ENCODE peak calls at places on chromosomes 12 and 14, in five cellular contexts. One of them, this sample, is unnamed.
A peak's percentile ranks its signal among the peaks of the same experiment; 100 is the strongest.

GRCh38 chr12:13024151-13024946 is 19.8 kb upstream of the FAM234B start:
- DNase-seq in PC-9: peak; percentile 54
- DNase-seq in IMR-90: peak; percentile 82
- DNase-seq in cardiac muscle cell: no peak
- DNase-seq in transverse colon: peak; percentile 33
- DNase-seq in this sample: no peak

GRCh38 chr14:34179723-34180122 is 228.8 kb upstream of the EGLN3 start:
- DNase-seq in transverse colon: no peak
- DNase-seq in cardiac muscle cell: peak; percentile 13
- DNase-seq in PC-9: peak; percentile 33
- DNase-seq in IMR-90: no peak
- DNase-seq in this sample: no peak

GRCh38 chr12:1104088-1104800 is 113.2 kb downstream of the ERC1 start:
- DNase-seq in PC-9: no peak
- DNase-seq in cardiac muscle cell: no peak
- DNase-seq in transverse colon: no peak
- DNase-seq in IMR-90: no peak
- DNase-seq in this sample: no peak

GRCh38 chr14:39034481-39035296 is 68.3 kb downstream of the SEC23A start:
- DNase-seq in PC-9: no peak
- DNase-seq in IMR-90: no peak
- DNase-seq in cardiac muscle cell: peak; percentile 51
- DNase-seq in transverse colon: no peak
- DNase-seq in this sample: no peak

GRCh38 chr12:49043856-49044258 is 16.7 kb downstream of the KMT2D start:
- DNase-seq in cardiac muscle cell: peak; percentile 69
- DNase-seq in PC-9: peak; percentile 39
- DNase-seq in transverse colon: peak; percentile 66
- DNase-seq in IMR-90: peak; percentile 40
- DNase-seq in this sample: peak; percentile 75

GRCh38 chr12:45973526-45973925 is 16.8 kb downstream of the SCAF11 start:
- DNase-seq in transverse colon: no peak
- DNase-seq in PC-9: no peak
- DNase-seq in IMR-90: peak; percentile 22
- DNase-seq in cardiac muscle cell: no peak
- DNase-seq in this sample: no peak

GRCh38 chr14:53034688-53035087 is 83.8 kb upstream of the FERMT2 start:
- DNase-seq in IMR-90: no peak
- DNase-seq in transverse colon: no peak
- DNase-seq in cardiac muscle cell: no peak
- DNase-seq in PC-9: no peak
- DNase-seq in this sample: no peak

GRCh38 chr14:24032727-24033418 is 18.9 kb upstream of the CARMIL3 start:
- DNase-seq in cardiac muscle cell: no peak
- DNase-seq in PC-9: no peak
- DNase-seq in IMR-90: peak; percentile 79
- DNase-seq in transverse colon: no peak
- DNase-seq in this sample: no peak

GRCh38 chr12:107091989-107092641 is 1.2 kb downstream of the CRY1 start:
- DNase-seq in cardiac muscle cell: peak; percentile 82
- DNase-seq in IMR-90: peak; percentile 97
- DNase-seq in transverse colon: peak; percentile 20
- DNase-seq in PC-9: peak; percentile 63
- DNase-seq in this sample: peak; percentile 60

GRCh38 chr14:66070542-66071319 is 415.4 kb upstream of the CCDC196 start:
- DNase-seq in IMR-90: no peak
- DNase-seq in transverse colon: peak; percentile 60
- DNase-seq in PC-9: peak; percentile 63
- DNase-seq in cardiac muscle cell: peak; percentile 73
- DNase-seq in this sample: peak; percentile 55

GRCh38 chr12:128920468-128920867 is 67.2 kb downstream of the GLT1D1 start:
- DNase-seq in IMR-90: no peak
- DNase-seq in PC-9: no peak
- DNase-seq in cardiac muscle cell: no peak
- DNase-seq in transverse colon: no peak
- DNase-seq in this sample: no peak

GRCh38 chr12:124556067-124556466 is 11.3 kb downstream of the NCOR2 start:
- DNase-seq in PC-9: no peak
- DNase-seq in cardiac muscle cell: no peak
- DNase-seq in IMR-90: no peak
- DNase-seq in transverse colon: no peak
- DNase-seq in this sample: no peak

GRCh38 chr14:45679852-45680251 is 426.9 kb upstream of the MIS18BP1 start:
- DNase-seq in cardiac muscle cell: no peak
- DNase-seq in PC-9: peak; percentile 9
- DNase-seq in transverse colon: no peak
- DNase-seq in IMR-90: peak; percentile 69
- DNase-seq in this sample: no peak

GRCh38 chr12:113515082-113515856 is 43.6 kb upstream of the LHX5 start:
- DNase-seq in transverse colon: no peak
- DNase-seq in PC-9: no peak
- DNase-seq in IMR-90: no peak
- DNase-seq in cardiac muscle cell: no peak
- DNase-seq in this sample: no peak

GRCh38 chr14:76950043-76951020 is 78.2 kb downstream of the IRF2BPL start:
- DNase-seq in transverse colon: no peak
- DNase-seq in PC-9: no peak
- DNase-seq in cardiac muscle cell: no peak
- DNase-seq in IMR-90: peak; percentile 44
- DNase-seq in this sample: no peak

GRCh38 chr12:57110189-57111045 is 745 bp downstream of the STAT6 start:
- DNase-seq in IMR-90: peak; percentile 37
- DNase-seq in cardiac muscle cell: peak; percentile 54
- DNase-seq in PC-9: peak; percentile 55
- DNase-seq in transverse colon: peak; percentile 82
- DNase-seq in this sample: peak; percentile 43

GRCh38 chr14:104821229-104821945 is 20.5 kb downstream of the ZBTB42 start:
- DNase-seq in cardiac muscle cell: no peak
- DNase-seq in IMR-90: no peak
- DNase-seq in transverse colon: no peak
- DNase-seq in PC-9: no peak
- DNase-seq in this sample: no peak

GRCh38 chr12:51818567-51819300 is 29.8 kb downstream of the FIGNL2 start:
- DNase-seq in cardiac muscle cell: no peak
- DNase-seq in PC-9: no peak
- DNase-seq in transverse colon: no peak
- DNase-seq in IMR-90: peak; percentile 73
- DNase-seq in this sample: no peak

GRCh38 chr12:118360785-118361404 is 11.8 kb downstream of the TAOK3 start:
- DNase-seq in transverse colon: no peak
- DNase-seq in cardiac muscle cell: no peak
- DNase-seq in IMR-90: peak; percentile 80
- DNase-seq in PC-9: no peak
- DNase-seq in this sample: no peak

GRCh38 chr14:94823556-94824341 is 53.8 kb upstream of the GSC start:
- DNase-seq in transverse colon: no peak
- DNase-seq in IMR-90: no peak
- DNase-seq in PC-9: no peak
- DNase-seq in cardiac muscle cell: no peak
- DNase-seq in this sample: no peak

GRCh38 chr12:62684586-62685295 is 218.1 kb downstream of the MON2 start:
- DNase-seq in PC-9: no peak
- DNase-seq in IMR-90: no peak
- DNase-seq in transverse colon: peak; percentile 27
- DNase-seq in cardiac muscle cell: no peak
- DNase-seq in this sample: no peak

GRCh38 chr14:63939006-63939270 is 86.1 kb downstream of the SYNE2 start:
- DNase-seq in IMR-90: no peak
- DNase-seq in PC-9: no peak
- DNase-seq in cardiac muscle cell: no peak
- DNase-seq in transverse colon: no peak
- DNase-seq in this sample: no peak

GRCh38 chr14:48890333-48890732 is 695.8 kb downstream of the RPS29 start:
- DNase-seq in transverse colon: no peak
- DNase-seq in PC-9: no peak
- DNase-seq in cardiac muscle cell: no peak
- DNase-seq in IMR-90: peak; percentile 0
- DNase-seq in this sample: no peak

GRCh38 chr12:74483057-74483456 is 54.6 kb upstream of the ATXN7L3B start:
- DNase-seq in PC-9: no peak
- DNase-seq in cardiac muscle cell: no peak
- DNase-seq in transverse colon: no peak
- DNase-seq in IMR-90: no peak
- DNase-seq in this sample: no peak

GRCh38 chr12:110245278-110245868 is 35.7 kb upstream of the ATP2A2 start:
- DNase-seq in transverse colon: peak; percentile 81
- DNase-seq in cardiac muscle cell: no peak
- DNase-seq in IMR-90: no peak
- DNase-seq in PC-9: no peak
- DNase-seq in this sample: peak; percentile 38

GRCh38 chr14:68822132-68822651 is 29.3 kb upstream of the ZFP36L1 start:
- DNase-seq in PC-9: no peak
- DNase-seq in IMR-90: no peak
- DNase-seq in transverse colon: no peak
- DNase-seq in cardiac muscle cell: no peak
- DNase-seq in this sample: no peak

GRCh38 chr12:111841236-111841749 is 735 bp upstream of the MAPKAPK5 start:
- DNase-seq in transverse colon: no peak
- DNase-seq in cardiac muscle cell: no peak
- DNase-seq in IMR-90: no peak
- DNase-seq in PC-9: no peak
- DNase-seq in this sample: no peak

GRCh38 chr12:5466521-5466960 is 34.6 kb downstream of the NTF3 start:
- DNase-seq in cardiac muscle cell: no peak
- DNase-seq in IMR-90: peak; percentile 42
- DNase-seq in transverse colon: no peak
- DNase-seq in PC-9: no peak
- DNase-seq in this sample: no peak

GRCh38 chr14:35384386-35385041 is 20.0 kb downstream of the NFKBIA start:
- DNase-seq in PC-9: no peak
- DNase-seq in cardiac muscle cell: no peak
- DNase-seq in transverse colon: peak; percentile 65
- DNase-seq in IMR-90: peak; percentile 99
- DNase-seq in this sample: no peak

GRCh38 chr12:122965356-122965755 is 907 bp downstream of the ABCB9 start:
- DNase-seq in IMR-90: no peak
- DNase-seq in transverse colon: no peak
- DNase-seq in PC-9: no peak
- DNase-seq in cardiac muscle cell: no peak
- DNase-seq in this sample: no peak

GRCh38 chr12:116382456-116382902 is 105.0 kb upstream of the MED13L start:
- DNase-seq in IMR-90: peak; percentile 72
- DNase-seq in transverse colon: no peak
- DNase-seq in cardiac muscle cell: no peak
- DNase-seq in PC-9: no peak
- DNase-seq in this sample: no peak

GRCh38 chr12:51926064-51926632 is 18.8 kb downstream of the ACVRL1 start:
- DNase-seq in PC-9: no peak
- DNase-seq in cardiac muscle cell: no peak
- DNase-seq in IMR-90: no peak
- DNase-seq in transverse colon: no peak
- DNase-seq in this sample: no peak

GRCh38 chr14:68659021-68659931 is 133.6 kb downstream of the ZFP36L1 start:
- DNase-seq in IMR-90: peak; percentile 61
- DNase-seq in cardiac muscle cell: no peak
- DNase-seq in PC-9: peak; percentile 58
- DNase-seq in transverse colon: no peak
- DNase-seq in this sample: no peak

GRCh38 chr12:34393821-34394150 is 371.5 kb downstream of the ALG10 start:
- DNase-seq in cardiac muscle cell: no peak
- DNase-seq in transverse colon: peak; percentile 1
- DNase-seq in PC-9: no peak
- DNase-seq in IMR-90: no peak
- DNase-seq in this sample: peak; percentile 4
- H3K9me3 ChIP-seq in cardiac muscle cell: no peaks in the 10 kb centered on the region
- H3K9me3 ChIP-seq in transverse colon: peaks cover 18% of the 10 kb centered on the region
- H3K9me3 ChIP-seq in PC-9: no peaks in the 10 kb centered on the region
- H3K9me3 ChIP-seq in IMR-90: peaks cover 55% of the 10 kb centered on the region
- H3K9me3 ChIP-seq in this sample: no peaks in the 10 kb centered on the region

GRCh38 chr12:53953831-53954693 is 641 bp upstream of the HOXC12 start:
- DNase-seq in IMR-90: no peak
- DNase-seq in cardiac muscle cell: no peak
- DNase-seq in transverse colon: no peak
- DNase-seq in PC-9: no peak
- DNase-seq in this sample: no peak
- H3K27me3 ChIP-seq in IMR-90: peaks cover 96% of the 10 kb centered on the region
- H3K27me3 ChIP-seq in cardiac muscle cell: peaks cover 100% of the 10 kb centered on the region
- H3K27me3 ChIP-seq in transverse colon: peaks cover 100% of the 10 kb centered on the region
- H3K27me3 ChIP-seq in PC-9: no peaks in the 10 kb centered on the region
- H3K27me3 ChIP-seq in this sample: peaks cover 34% of the 10 kb centered on the region

GRCh38 chr12:34379142-34379541 is 356.8 kb downstream of the ALG10 start:
- DNase-seq in cardiac muscle cell: no peak
- DNase-seq in transverse colon: no peak
- DNase-seq in PC-9: no peak
- DNase-seq in IMR-90: no peak
- DNase-seq in this sample: no peak
- H3K9me3 ChIP-seq in cardiac muscle cell: no peaks in the 10 kb centered on the region
- H3K9me3 ChIP-seq in transverse colon: peaks cover 51% of the 10 kb centered on the region
- H3K9me3 ChIP-seq in PC-9: no peaks in the 10 kb centered on the region
- H3K9me3 ChIP-seq in IMR-90: peaks cover 38% of the 10 kb centered on the region
- H3K9me3 ChIP-seq in this sample: peaks cover 79% of the 10 kb centered on the region

GRCh38 chr12:42546709-42547108 is 42.8 kb downstream of the PRICKLE1 start:
- DNase-seq in IMR-90: no peak
- DNase-seq in transverse colon: no peak
- DNase-seq in PC-9: no peak
- DNase-seq in cardiac muscle cell: no peak
- DNase-seq in this sample: no peak

GRCh38 chr12:42552822-42553221 is 36.7 kb downstream of the PRICKLE1 start:
- DNase-seq in cardiac muscle cell: no peak
- DNase-seq in PC-9: no peak
- DNase-seq in transverse colon: no peak
- DNase-seq in IMR-90: no peak
- DNase-seq in this sample: no peak

GRCh38 chr12:42550815-42551214 is 38.7 kb downstream of the PRICKLE1 start:
- DNase-seq in cardiac muscle cell: no peak
- DNase-seq in PC-9: no peak
- DNase-seq in transverse colon: no peak
- DNase-seq in IMR-90: no peak
- DNase-seq in this sample: no peak
- H3K27me3 ChIP-seq in cardiac muscle cell: no peaks in the 10 kb centered on the region
- H3K27me3 ChIP-seq in PC-9: no peaks in the 10 kb centered on the region
- H3K27me3 ChIP-seq in transverse colon: no peaks in the 10 kb centered on the region
- H3K27me3 ChIP-seq in IMR-90: no peaks in the 10 kb centered on the region
- H3K27me3 ChIP-seq in this sample: no peaks in the 10 kb centered on the region

GRCh38 chr12:83739602-83740001 is 1052.9 kb downstream of the TMTC2 start:
- DNase-seq in cardiac muscle cell: no peak
- DNase-seq in PC-9: no peak
- DNase-seq in transverse colon: no peak
- DNase-seq in IMR-90: no peak
- DNase-seq in this sample: no peak
- H3K9me3 ChIP-seq in cardiac muscle cell: no peaks in the 10 kb centered on the region
- H3K9me3 ChIP-seq in PC-9: no peaks in the 10 kb centered on the region
- H3K9me3 ChIP-seq in transverse colon: no peaks in the 10 kb centered on the region
- H3K9me3 ChIP-seq in IMR-90: peaks cover 10% of the 10 kb centered on the region
- H3K9me3 ChIP-seq in this sample: no peaks in the 10 kb centered on the region

GRCh38 chr14:83467811-83468210 is 1934.2 kb upstream of the SEL1L start:
- DNase-seq in transverse colon: no peak
- DNase-seq in PC-9: no peak
- DNase-seq in cardiac muscle cell: no peak
- DNase-seq in IMR-90: peak; percentile 27
- DNase-seq in this sample: no peak
- H3K27me3 ChIP-seq in transverse colon: no peaks in the 10 kb centered on the region
- H3K27me3 ChIP-seq in PC-9: no peaks in the 10 kb centered on the region
- H3K27me3 ChIP-seq in cardiac muscle cell: no peaks in the 10 kb centered on the region
- H3K27me3 ChIP-seq in IMR-90: no peaks in the 10 kb centered on the region
- H3K27me3 ChIP-seq in this sample: no peaks in the 10 kb centered on the region

This sample was measured in naive thymus-derived CD4-positive, alpha-beta T cell.